ENCODE peak calls at places on chromosome 9, in ten cellular contexts. Y is stomach, C is suprapubic skin, G is upper lobe of left lung, U is sigmoid colon, D is H1, N is GM12878, E is esophagus muscularis mucosa, M is K562, L is HepG2. K is an unnamed sample.

GRCh38 chr9:128494108-128494742 is 10.3 kb upstream of the GLE1 start:
- DNase-seq in U (peak), E (no peak), D (no peak), Y (peak), N (no peak), G (no peak), M (peak), L (no peak), C (no peak), K (peak)

GRCh38 chr9:6681957-6682501 is 36.5 kb upstream of the GLDC start:
- DNase-seq in Y (no peak), C (no peak), L (no peak), N (no peak), U (no peak), D (no peak), E (no peak), G (no peak), M (no peak), K (no peak)

GRCh38 chr9:70021026-70021571 is 22.5 kb upstream of the MAMDC2 start:
- DNase-seq in Y (peak), U (no peak), M (no peak), D (no peak), L (no peak), E (no peak), N (no peak), G (no peak), C (no peak), K (no peak)

GRCh38 chr9:840343-840742 is 1.2 kb upstream of the DMRT1 start:
- DNase-seq in D (peak), E (no peak), G (no peak), N (no peak), M (no peak), L (no peak), U (no peak), Y (no peak), C (no peak), K (no peak)

GRCh38 chr9:127154390-127155191 is 32.2 kb upstream of the ANGPTL2 start:
- DNase-seq in C (peak), D (peak), E (peak), G (no peak), L (no peak), M (no peak), N (peak), U (peak), Y (peak), K (peak)

GRCh38 chr9:32722704-32723103 is 60.6 kb upstream of the TMEM215 start:
- DNase-seq in G (no peak), N (no peak), C (no peak), D (no peak), Y (no peak), U (no peak), M (no peak), L (no peak), E (no peak), K (no peak)

GRCh38 chr9:118609355-118610044 is 759.7 kb downstream of the BRINP1 start:
- DNase-seq in Y (no peak), U (no peak), L (no peak), M (no peak), N (no peak), C (no peak), E (no peak), G (no peak), D (no peak), K (no peak)

GRCh38 chr9:133715866-133716563 is 22.1 kb downstream of the SARDH start:
- DNase-seq in Y (no peak), C (peak), N (no peak), U (peak), G (peak), E (no peak), D (peak), M (peak), L (peak), K (no peak)

GRCh38 chr9:18499987-18500386 is 26.0 kb downstream of the ADAMTSL1 start:
- DNase-seq in Y (no peak), M (no peak), E (no peak), C (no peak), N (no peak), G (no peak), L (no peak), U (no peak), D (no peak), K (no peak)

GRCh38 chr9:108133680-108134079 is 644.1 kb upstream of the KLF4 start:
- DNase-seq in Y (no peak), N (no peak), E (no peak), G (no peak), M (no peak), L (no peak), D (no peak), U (no peak), C (no peak), K (no peak)

GRCh38 chr9:74985041-74985440 is 32.3 kb upstream of the C9orf40 start:
- DNase-seq in U (no peak), M (no peak), D (no peak), L (no peak), C (no peak), N (no peak), Y (no peak), E (no peak), G (no peak), K (no peak)

GRCh38 chr9:4630836-4631235 is 31.3 kb upstream of the PLPP6 start:
- DNase-seq in L (no peak), M (no peak), U (no peak), D (no peak), G (no peak), N (no peak), E (no peak), Y (no peak), C (no peak), K (no peak)

GRCh38 chr9:109918359-109919163 is 138.6 kb downstream of the PALM2AKAP2 start:
- DNase-seq in E (no peak), L (no peak), C (no peak), U (no peak), G (no peak), D (no peak), M (no peak), Y (no peak), N (peak), K (peak)

GRCh38 chr9:134278974-134279640 is 47.1 kb upstream of the RXRA start:
- DNase-seq in N (no peak), G (no peak), D (no peak), Y (no peak), U (no peak), E (no peak), M (no peak), L (no peak), C (no peak), K (no peak)

GRCh38 chr9:132804576-132805295 is 73.3 kb downstream of the AK8 start:
- DNase-seq in G (no peak), U (no peak), E (no peak), M (no peak), D (no peak), N (no peak), Y (no peak), L (no peak), C (no peak), K (peak)

GRCh38 chr9:120870206-120870605 is 6.8 kb downstream of the PHF19 start:
- DNase-seq in U (no peak), M (no peak), G (no peak), Y (no peak), D (no peak), N (no peak), E (no peak), C (no peak), L (no peak), K (no peak)

GRCh38 chr9:120868339-120868675 is 8.7 kb downstream of the PHF19 start:
- DNase-seq in N (no peak), M (no peak), L (no peak), D (no peak), E (no peak), Y (no peak), C (no peak), U (no peak), G (no peak), K (no peak)

GRCh38 chr9:120869360-120869687 is 7.7 kb downstream of the PHF19 start:
- DNase-seq in L (no peak), N (no peak), G (no peak), U (no peak), Y (no peak), D (no peak), M (no peak), C (no peak), E (no peak), K (no peak)

GRCh38 chr9:120868676-120869359 is 8.2 kb downstream of the PHF19 start:
- DNase-seq in G (peak), M (peak), C (peak), E (peak), L (no peak), D (peak), N (peak), U (peak), Y (peak), K (peak)

GRCh38 chr9:120869726-120870125 is 7.3 kb downstream of the PHF19 start:
- DNase-seq in U (no peak), D (no peak), L (no peak), N (no peak), E (no peak), G (no peak), C (no peak), M (no peak), Y (no peak), K (no peak)
- TF ChIP-seq EP300 in U (no peak), D (no peak), L (no peak), N (no peak), E (no peak), G (no peak), C (no peak), M (no peak), Y (no peak), K (no peak)

DNA sequence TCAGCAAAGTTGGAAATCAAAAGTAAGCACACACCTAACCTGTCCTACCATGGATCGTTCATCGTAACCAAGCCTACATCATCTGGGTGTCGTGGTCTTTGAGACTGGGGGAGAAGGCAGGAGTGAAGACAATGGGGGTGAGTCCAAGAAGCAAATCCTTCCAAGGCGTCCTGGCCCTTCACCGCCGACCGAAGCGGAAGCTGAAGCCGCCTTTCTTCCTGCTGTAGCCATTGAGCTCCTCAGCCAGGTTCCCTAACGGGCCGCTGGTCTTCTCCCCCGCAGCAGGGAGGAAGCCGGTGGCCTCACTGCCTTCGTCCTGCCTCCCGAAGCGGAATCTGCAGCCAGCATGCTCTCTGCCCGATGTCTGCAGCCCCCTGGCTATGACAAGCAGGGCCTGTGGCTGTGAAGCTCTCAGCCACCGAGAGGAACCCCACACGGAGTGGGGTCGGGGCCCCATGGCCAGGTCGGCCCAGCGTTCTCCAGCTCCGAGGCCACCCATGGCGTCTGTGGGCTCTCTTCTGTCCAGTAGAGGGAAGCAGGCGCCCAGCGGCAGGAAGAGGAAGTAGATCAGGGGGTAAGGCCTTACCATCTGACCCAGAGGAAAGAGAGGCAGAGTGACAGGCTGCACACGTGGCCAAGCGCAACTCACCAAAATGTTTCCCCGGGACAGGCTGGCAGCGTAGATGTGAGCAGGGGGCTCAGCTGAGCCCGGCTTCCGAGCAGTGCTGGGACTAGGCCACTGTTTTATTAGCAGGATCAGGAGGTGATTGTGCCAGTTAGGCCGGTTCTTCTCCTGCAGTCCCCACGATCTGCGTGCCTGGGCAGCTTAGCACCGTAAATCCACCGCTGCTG is 3.1 kb downstream of the QRFP start:
- DNase-seq in G (peak), L (no peak), D (no peak), M (peak), U (no peak), Y (peak), C (no peak), E (no peak), N (no peak), K (peak)
- TF ChIP-seq POLR2AphosphoS5 in G (peak), L (no peak), D (no peak), M (no peak), U (no peak), Y (no peak), C (no peak), E (peak), N (no peak), K (no peak)

DNA sequence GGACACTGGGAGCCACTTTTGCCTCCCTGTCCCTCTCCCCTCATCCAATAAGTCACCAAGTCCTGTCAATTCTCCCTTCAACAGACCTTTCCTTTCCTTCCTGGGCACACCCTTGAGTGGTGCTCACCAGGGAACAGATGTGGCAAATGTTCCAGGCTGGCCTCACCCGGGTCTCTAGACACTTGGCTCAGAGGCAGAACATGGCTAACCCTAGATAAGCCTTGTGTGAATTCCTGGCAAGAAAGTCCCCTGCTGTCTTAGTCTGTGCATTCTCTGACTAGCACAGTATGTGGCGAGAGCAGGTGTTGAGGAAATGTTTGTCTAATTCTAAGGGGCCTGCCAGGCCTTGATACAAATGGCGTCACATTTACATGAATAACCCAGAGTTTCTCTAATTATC is 41.2 kb upstream of the PTGS1 start:
- DNase-seq in E (no peak), Y (no peak), G (no peak), D (no peak), C (no peak), M (no peak), L (no peak), N (no peak), U (no peak), K (no peak)
- TF ChIP-seq POLR2A in E (no peak), Y (no peak), G (no peak), D (no peak), C (no peak), M (no peak), L (no peak), N (no peak), U (no peak), K (no peak)

GRCh38 chr9:93086445-93087224 is 9.4 kb upstream of the CARD19 start:
- DNase-seq in G (no peak), M (no peak), L (no peak), N (no peak), U (peak), D (no peak), C (peak), E (no peak), Y (no peak), K (no peak)

GRCh38 chr9:93085676-93086075 is 10.3 kb upstream of the CARD19 start:
- DNase-seq in G (no peak), E (no peak), N (no peak), M (no peak), L (no peak), D (no peak), Y (no peak), C (peak), U (peak), K (no peak)

GRCh38 chr9:93082841-93083411 is 13.1 kb upstream of the CARD19 start:
- DNase-seq in L (no peak), C (peak), E (no peak), N (no peak), D (no peak), Y (no peak), U (peak), G (no peak), M (no peak), K (no peak)

GRCh38 chr9:93083592-93084470 is 12.2 kb upstream of the CARD19 start:
- DNase-seq in M (no peak), N (no peak), Y (no peak), D (no peak), G (no peak), U (peak), E (no peak), L (no peak), C (peak), K (no peak)

DNA sequence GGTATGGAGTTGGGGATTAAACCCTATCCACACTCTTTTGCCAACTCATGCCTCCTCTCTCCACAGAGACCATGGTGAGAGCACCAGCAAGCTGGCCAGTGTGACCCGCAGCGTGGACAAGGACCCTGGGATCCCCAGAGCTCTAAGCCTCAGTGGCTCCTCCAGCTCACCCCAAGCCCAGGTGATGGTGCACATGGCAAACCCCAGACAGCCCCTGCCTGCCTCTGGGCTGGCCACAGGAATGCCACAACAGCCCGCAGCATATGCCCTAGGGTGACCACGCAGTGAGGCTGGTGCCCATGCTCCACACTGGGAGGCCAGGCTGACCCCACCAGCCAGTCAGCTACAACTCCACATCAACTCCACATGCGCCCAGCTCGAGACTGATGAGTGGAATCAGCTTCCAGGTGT is 11.5 kb upstream of the CARD19 start:
- DNase-seq in Y (no peak), U (peak), N (no peak), E (no peak), M (no peak), C (peak), D (no peak), G (no peak), L (no peak), K (no peak)
- TF ChIP-seq EP300 in Y (no peak), U (no peak), N (no peak), E (no peak), M (no peak), C (no peak), D (no peak), G (no peak), L (no peak), K (no peak)

GRCh38 chr9:116312221-116312620 is 158.6 kb downstream of the PAPPA start:
- DNase-seq in M (no peak), L (no peak), C (no peak), U (no peak), E (no peak), D (no peak), G (no peak), Y (no peak), N (no peak), K (no peak)
- TF ChIP-seq POLR2AphosphoS5 in M (no peak), L (no peak), C (no peak), U (no peak), E (no peak), D (no peak), G (no peak), Y (no peak), N (no peak), K (no peak)

GRCh38 chr9:98045234-98046160 is 11.0 kb upstream of the NANS start:
- DNase-seq in E (no peak), D (no peak), Y (no peak), G (no peak), U (no peak), M (peak), N (peak), C (no peak), L (peak), K (no peak)
- TF ChIP-seq POLR2A in E (no peak), D (no peak), Y (no peak), G (no peak), U (no peak), M (peak), N (peak), C (no peak), L (peak), K (no peak)

GRCh38 chr9:98862936-98863335 is 55.5 kb downstream of the GALNT12 start:
- DNase-seq in D (no peak), G (no peak), C (no peak), E (no peak), U (no peak), N (no peak), M (no peak), Y (no peak), L (no peak), K (no peak)
- TF ChIP-seq EP300 in D (no peak), G (no peak), C (no peak), E (no peak), U (no peak), N (no peak), M (no peak), Y (no peak), L (no peak), K (no peak)

K was measured in transverse colon.